ENCODE peak calls at places on chromosomes 16 and 17, in five cellular contexts. V, U, I, R and Y are unnamed samples.

GRCh38 chr17:71024969-71025368 is 855.6 kb downstream of the KCNJ2 start:
- DNase-seq in R (no peak), V (no peak), U (no peak), I (no peak), Y (no peak)

GRCh38 chr16:85879975-85880831 is 18.8 kb upstream of the IRF8 start:
- DNase-seq in I (no peak), R (no peak), U (no peak), V (no peak), Y (no peak)

GRCh38 chr16:2930236-2930635 is 18.5 kb downstream of the FLYWCH1 start:
- DNase-seq in U (no peak), V (no peak), I (no peak), R (no peak), Y (no peak)

GRCh38 chr17:37212184-37212583 is 163.6 kb upstream of the C17orf78 start:
- DNase-seq in V (no peak), I (no peak), R (no peak), U (no peak), Y (no peak)

GRCh38 chr17:70319516-70319915 is 150.2 kb downstream of the KCNJ2 start:
- DNase-seq in I (no peak), V (no peak), U (no peak), R (no peak), Y (no peak)

GRCh38 chr17:42748202-42748905 is 3.5 kb upstream of the EZH1 start:
- DNase-seq in V (no peak), U (no peak), R (no peak), I (no peak), Y (no peak)

GRCh38 chr17:63316100-63316499 is 130.0 kb downstream of the CYB561 start:
- DNase-seq in R (no peak), V (peak; percentile 19), I (no peak), U (no peak), Y (no peak)

GRCh38 chr17:3771140-3771539 is 29.8 kb downstream of the ITGAE start:
- DNase-seq in I (no peak), U (no peak), V (no peak), R (no peak), Y (no peak)

GRCh38 chr17:30241051-30241450 is 5.6 kb upstream of the SLC6A4 start:
- DNase-seq in R (no peak), I (no peak), U (peak; percentile 19), V (no peak), Y (no peak)

GRCh38 chr16:80084614-80085013 is 456.2 kb upstream of the DYNLRB2 start:
- DNase-seq in V (peak; percentile 67), I (no peak), R (no peak), U (peak; percentile 56), Y (peak; percentile 61)

GRCh38 chr17:27535975-27536374 is 79.7 kb downstream of the KSR1 start:
- DNase-seq in U (no peak), I (no peak), R (no peak), V (no peak), Y (no peak)

GRCh38 chr16:85861095-85861825 is 37.7 kb upstream of the IRF8 start:
- DNase-seq in U (no peak), R (no peak), I (no peak), V (no peak), Y (no peak)

GRCh38 chr17:14098246-14098645 is 28.9 kb downstream of the COX10 start:
- DNase-seq in R (no peak), U (no peak), V (no peak), I (no peak), Y (no peak)

GRCh38 chr17:36879027-36879426 is 58.2 kb upstream of the LHX1 start:
- DNase-seq in U (no peak), I (no peak), R (no peak), V (no peak), Y (no peak)

GRCh38 chr17:29157310-29157709 is 22.9 kb downstream of the MYO18A start:
- DNase-seq in I (no peak), U (no peak), R (no peak), V (no peak), Y (no peak)

GRCh38 chr17:42050360-42051012 is at the start of gene C17orf113:
- DNase-seq in U (peak; percentile 76), R (no peak), I (no peak), V (peak; percentile 75), Y (no peak)

GRCh38 chr17:82217530-82218204 is 5.0 kb upstream of the CCDC57 start:
- DNase-seq in I (no peak), R (no peak), U (no peak), V (peak; percentile 81), Y (no peak)

GRCh38 chr16:30958164-30959083 is 870 bp downstream of the SETD1A start:
- DNase-seq in U (peak; percentile 77), V (peak; percentile 74), I (peak; percentile 35), R (no peak), Y (no peak)

DNA sequence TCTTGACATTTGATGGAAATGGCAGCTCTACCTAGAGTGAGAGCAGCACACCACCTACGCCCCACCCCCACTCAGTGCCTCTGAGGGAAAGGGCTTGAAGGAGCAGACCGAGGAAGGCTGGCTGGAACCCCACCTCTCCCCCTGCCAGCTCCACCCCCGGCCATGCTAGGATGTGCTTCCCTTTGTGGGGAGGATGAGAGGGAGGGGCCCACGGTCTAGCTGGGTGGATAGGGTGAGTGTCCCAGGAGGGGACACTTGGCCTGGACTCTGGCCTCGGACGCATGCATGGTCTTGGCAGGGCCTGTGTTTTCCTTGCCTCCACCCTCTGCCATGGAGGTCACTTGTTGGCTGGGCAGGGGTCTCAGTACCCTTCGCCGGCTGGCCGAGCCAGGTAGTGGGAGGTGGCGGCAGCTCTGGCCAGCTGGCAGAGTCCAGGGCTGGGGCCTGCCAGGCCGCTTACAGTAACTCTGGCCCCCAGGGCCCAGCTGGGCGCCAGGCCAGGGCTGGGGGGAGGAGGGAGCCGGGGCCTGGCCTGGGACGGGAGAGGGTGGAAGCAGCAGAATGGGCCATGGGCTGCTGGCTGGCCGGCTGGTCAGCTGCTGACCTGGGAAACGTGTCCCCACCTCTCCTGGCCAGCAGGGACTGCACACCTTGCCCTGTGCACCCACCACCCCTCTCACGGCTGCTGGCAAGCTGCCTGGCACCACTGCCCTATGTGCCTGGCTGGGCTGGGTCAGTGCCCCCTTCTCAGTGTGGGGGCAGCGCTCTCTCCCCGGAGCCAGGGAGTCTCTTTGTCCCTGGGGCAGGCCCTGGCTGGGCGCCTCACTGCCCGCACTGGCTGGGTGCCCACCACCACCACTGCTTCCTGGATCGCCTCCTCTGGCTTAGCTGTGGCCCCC is 23.0 kb downstream of the RARA start:
- DNase-seq in I (no peak), U (no peak), R (no peak), V (no peak), Y (no peak)
- TF ChIP-seq ZNF274 in I (no peak), U (no peak), R (no peak), V (no peak), Y (no peak)

GRCh38 chr16:50276801-50277560 is 10.6 kb downstream of the ADCY7 start:
- DNase-seq in I (no peak), V (no peak), R (no peak), U (no peak), Y (no peak)

GRCh38 chr16:50275428-50276127 is 9.2 kb downstream of the ADCY7 start:
- DNase-seq in R (no peak), U (no peak), V (no peak), I (no peak), Y (no peak)

GRCh38 chr16:50276128-50276444 is 9.7 kb downstream of the ADCY7 start:
- DNase-seq in V (no peak), R (no peak), I (no peak), U (no peak), Y (no peak)

GRCh38 chr16:50279142-50279865 is 13.0 kb downstream of the ADCY7 start:
- DNase-seq in I (no peak), V (peak; percentile 85), R (no peak), U (no peak), Y (peak; percentile 27)

GRCh38 chr16:50278251-50278650 is 11.9 kb downstream of the ADCY7 start:
- DNase-seq in V (no peak), I (no peak), R (no peak), U (no peak), Y (no peak)
- H3K4me1 ChIP-seq in V (peaks cover 60% of the 10 kb centered on the region), I (no peaks in the 10 kb centered on the region), R (peaks cover 80% of the 10 kb centered on the region), U (no peaks in the 10 kb centered on the region), Y (peaks cover 20% of the 10 kb centered on the region)

GRCh38 chr17:55690105-55690508 is 32.6 kb downstream of the TMEM100 start:
- DNase-seq in V (no peak), R (no peak), U (no peak), I (no peak), Y (no peak)
- TF ChIP-seq YY1 in V (no peak), R (no peak), U (no peak), I (no peak), Y (no peak)

GRCh38 chr17:57071991-57072944 is 12.8 kb upstream of the AKAP1 start:
- DNase-seq in U (no peak), V (no peak), I (no peak), R (no peak), Y (no peak)
- TF ChIP-seq ZNF274 in U (no peak), V (no peak), I (no peak), R (no peak), Y (no peak)

GRCh38 chr16:7340938-7341337 is 8.3 kb downstream of the RBFOX1 start:
- DNase-seq in V (no peak), R (no peak), U (no peak), I (no peak), Y (no peak)
- H3K4me1 ChIP-seq in V (no peaks in the 10 kb centered on the region), R (no peaks in the 10 kb centered on the region), U (no peaks in the 10 kb centered on the region), I (no peaks in the 10 kb centered on the region), Y (no peaks in the 10 kb centered on the region)

DNA sequence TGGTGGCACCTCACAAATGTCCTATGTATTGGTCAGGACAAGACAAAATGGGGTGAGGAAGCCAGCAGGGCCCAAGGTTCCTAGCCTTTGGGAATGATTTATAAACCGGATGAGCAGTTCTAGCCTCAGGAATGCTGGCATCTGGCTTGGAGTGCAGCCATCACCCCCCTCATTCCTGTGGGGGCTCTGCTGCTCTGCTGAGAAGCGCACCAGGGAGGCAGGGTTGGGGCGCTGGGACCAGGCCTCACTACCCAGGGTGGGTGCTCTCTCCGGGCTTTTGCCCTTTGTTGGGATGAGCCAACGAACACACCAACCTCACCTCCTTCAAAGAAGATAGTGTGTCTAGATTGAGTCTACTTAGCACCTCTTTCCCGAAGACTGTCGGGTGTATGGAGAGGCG is 39.2 kb downstream of the TMEM11 start:
- DNase-seq in I (no peak), R (no peak), V (no peak), U (no peak), Y (no peak)
- TF ChIP-seq YY1 in I (no peak), R (no peak), V (no peak), U (no peak), Y (no peak)

DNA sequence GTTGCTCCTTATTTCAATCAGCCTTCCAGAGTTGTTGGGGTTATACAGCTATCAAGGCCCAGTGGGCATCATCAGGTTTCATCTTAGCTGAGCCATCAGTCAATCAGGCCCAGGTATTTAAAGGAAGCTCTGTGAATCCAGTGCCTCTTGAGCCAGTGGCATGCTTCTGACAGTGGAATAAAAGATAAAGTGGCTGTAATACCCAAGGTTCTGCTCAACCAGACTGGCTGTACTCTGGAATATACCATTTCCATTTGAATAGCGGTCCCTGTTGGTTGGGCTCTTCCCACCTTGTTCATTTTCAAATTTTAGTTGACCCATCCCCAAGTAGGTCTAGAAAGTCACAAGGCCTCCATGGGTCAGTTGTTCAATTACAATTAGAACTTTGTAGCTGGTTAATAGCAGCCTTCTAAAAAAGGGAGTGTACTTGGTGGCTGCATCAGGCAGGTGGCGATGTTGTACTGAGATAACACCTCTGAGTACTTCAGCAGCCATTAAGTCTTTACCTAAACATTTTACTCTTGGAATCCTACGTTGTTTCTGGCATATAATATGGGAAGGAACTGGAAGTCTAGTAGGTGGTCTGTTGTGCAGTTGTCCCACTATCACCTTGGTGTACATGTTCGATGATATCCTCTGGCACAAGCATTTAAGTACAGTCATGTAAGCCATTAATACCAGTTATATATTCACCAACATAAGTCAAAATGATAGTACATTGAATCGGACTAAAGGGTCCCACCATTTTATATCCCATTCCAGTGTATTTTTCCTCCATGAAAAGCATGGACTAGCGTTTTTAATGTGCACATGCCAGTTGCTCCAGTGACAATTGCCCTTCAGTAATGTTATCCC is 294.1 kb downstream of the BCAS3 start:
- DNase-seq in V (peak; percentile 48), R (peak; percentile 4), I (peak; percentile 51), U (peak; percentile 49), Y (peak; percentile 13)
- TF ChIP-seq ZNF274 in V (no peak), R (no peak), I (no peak), U (no peak), Y (no peak)